ENCODE peak calls at places on chromosomes 3 and 15, in five cellular contexts. One of them, this sample, is unnamed.
A peak's percentile ranks its signal among the peaks of the same experiment; 100 is the strongest.

GRCh38 chr3:12436514-12437222 is 47.6 kb upstream of the TSEN2 start:
- DNase-seq in M059J: peak; percentile 77
- DNase-seq in iPS-NIHi11: no peak
- DNase-seq in fibroblast of lung: peak; percentile 78
- DNase-seq in posterior cingulate gyrus: no peak
- DNase-seq in this sample: no peak

GRCh38 chr15:80698636-80699035 is 3.5 kb downstream of the ABHD17C start:
- DNase-seq in M059J: peak; percentile 19
- DNase-seq in iPS-NIHi11: no peak
- DNase-seq in fibroblast of lung: peak; percentile 51
- DNase-seq in posterior cingulate gyrus: no peak
- DNase-seq in this sample: no peak

GRCh38 chr15:86644319-86644718 is 564.6 kb downstream of the AGBL1 start:
- DNase-seq in M059J: no peak
- DNase-seq in iPS-NIHi11: no peak
- DNase-seq in fibroblast of lung: no peak
- DNase-seq in posterior cingulate gyrus: no peak
- DNase-seq in this sample: no peak

GRCh38 chr3:98567646-98568280 is 25.6 kb downstream of the CPOX start:
- DNase-seq in M059J: no peak
- DNase-seq in iPS-NIHi11: no peak
- DNase-seq in fibroblast of lung: no peak
- DNase-seq in posterior cingulate gyrus: no peak
- DNase-seq in this sample: no peak

GRCh38 chr3:108602249-108602934 is 12.9 kb downstream of the DZIP3 start:
- DNase-seq in M059J: no peak
- DNase-seq in iPS-NIHi11: no peak
- DNase-seq in fibroblast of lung: peak; percentile 18
- DNase-seq in posterior cingulate gyrus: no peak
- DNase-seq in this sample: no peak

GRCh38 chr15:62846805-62847481 is 195.6 kb upstream of the TPM1 start:
- DNase-seq in M059J: no peak
- DNase-seq in iPS-NIHi11: no peak
- DNase-seq in fibroblast of lung: no peak
- DNase-seq in posterior cingulate gyrus: no peak
- DNase-seq in this sample: no peak

GRCh38 chr3:122944671-122945151 is 82.9 kb downstream of the SEMA5B start:
- DNase-seq in M059J: peak; percentile 24
- DNase-seq in iPS-NIHi11: no peak
- DNase-seq in fibroblast of lung: peak; percentile 40
- DNase-seq in posterior cingulate gyrus: no peak
- DNase-seq in this sample: no peak

GRCh38 chr3:39707314-39707909 is 102.0 kb upstream of the MYRIP start:
- DNase-seq in M059J: peak; percentile 9
- DNase-seq in iPS-NIHi11: peak; percentile 50
- DNase-seq in fibroblast of lung: peak; percentile 23
- DNase-seq in posterior cingulate gyrus: no peak
- DNase-seq in this sample: peak; percentile 43

GRCh38 chr3:69787436-69788168 is 48.3 kb downstream of the MITF start:
- DNase-seq in M059J: peak; percentile 88
- DNase-seq in iPS-NIHi11: no peak
- DNase-seq in fibroblast of lung: peak; percentile 89
- DNase-seq in posterior cingulate gyrus: no peak
- DNase-seq in this sample: no peak

GRCh38 chr3:4750306-4751056 is 228.8 kb upstream of the BHLHE40 start:
- DNase-seq in M059J: peak; percentile 46
- DNase-seq in iPS-NIHi11: no peak
- DNase-seq in fibroblast of lung: peak; percentile 93
- DNase-seq in posterior cingulate gyrus: peak; percentile 54
- DNase-seq in this sample: no peak

GRCh38 chr3:110430146-110430545 is 641.5 kb upstream of the NECTIN3 start:
- DNase-seq in M059J: no peak
- DNase-seq in iPS-NIHi11: no peak
- DNase-seq in fibroblast of lung: peak; percentile 46
- DNase-seq in posterior cingulate gyrus: no peak
- DNase-seq in this sample: no peak

GRCh38 chr15:83206971-83207621 is 527 bp downstream of the HDGFL3 start:
- DNase-seq in M059J: peak; percentile 32
- DNase-seq in iPS-NIHi11: peak; percentile 61
- DNase-seq in fibroblast of lung: peak; percentile 49
- DNase-seq in posterior cingulate gyrus: peak; percentile 40
- DNase-seq in this sample: no peak

GRCh38 chr15:43067717-43068461 is 37.9 kb downstream of the UBR1 start:
- DNase-seq in M059J: no peak
- DNase-seq in iPS-NIHi11: peak; percentile 14
- DNase-seq in fibroblast of lung: peak; percentile 85
- DNase-seq in posterior cingulate gyrus: no peak
- DNase-seq in this sample: no peak

GRCh38 chr3:72938471-72939265 is 50.8 kb downstream of the GXYLT2 start:
- DNase-seq in M059J: peak; percentile 27
- DNase-seq in iPS-NIHi11: peak; percentile 54
- DNase-seq in fibroblast of lung: peak; percentile 98
- DNase-seq in posterior cingulate gyrus: no peak
- DNase-seq in this sample: peak; percentile 84

GRCh38 chr3:127652246-127652995 is 20.3 kb upstream of the ABTB1 start:
- DNase-seq in M059J: peak; percentile 62
- DNase-seq in iPS-NIHi11: peak; percentile 83
- DNase-seq in fibroblast of lung: peak; percentile 31
- DNase-seq in posterior cingulate gyrus: no peak
- DNase-seq in this sample: peak; percentile 37

GRCh38 chr3:43793648-43794372 is 103.1 kb downstream of the ABHD5 start:
- DNase-seq in M059J: no peak
- DNase-seq in iPS-NIHi11: no peak
- DNase-seq in fibroblast of lung: no peak
- DNase-seq in posterior cingulate gyrus: no peak
- DNase-seq in this sample: no peak

GRCh38 chr3:25027639-25028038 is 400.4 kb upstream of the RARB start:
- DNase-seq in M059J: no peak
- DNase-seq in iPS-NIHi11: no peak
- DNase-seq in fibroblast of lung: no peak
- DNase-seq in posterior cingulate gyrus: no peak
- DNase-seq in this sample: no peak

This sample was measured in Kasumi-1.